ENCODE peak calls at places on chromosomes 7 and 10, in four cellular contexts. F, C, P and D are unnamed samples.

GRCh38 chr10:93272884-93273675 is 199.4 kb downstream of the CYP26A1 start:
- DNase-seq in F (no peak), C (no peak), P (no peak), D (no peak)

GRCh38 chr7:33447980-33448379 is 318.6 kb downstream of the BBS9 start:
- DNase-seq in F (no peak), C (no peak), P (no peak), D (no peak)

GRCh38 chr10:72455889-72456588 is 101.3 kb upstream of the DNAJB12 start:
- DNase-seq in F (no peak), C (no peak), P (no peak), D (no peak)

GRCh38 chr10:46223064-46223480 is 63.7 kb upstream of the ANTXRL start:
- DNase-seq in F (no peak), C (no peak), P (peak; percentile 35), D (no peak)

GRCh38 chr7:130079846-130080394 is 9.6 kb downstream of the KLHDC10 start:
- DNase-seq in F (no peak), C (no peak), P (no peak), D (no peak)

GRCh38 chr10:28681345-28681763 is 4.0 kb downstream of the BAMBI start:
- DNase-seq in F (no peak), C (no peak), P (no peak), D (no peak)

GRCh38 chr10:126101744-126102143 is 205.4 kb downstream of the FANK1 start:
- DNase-seq in F (no peak), C (peak; percentile 2), P (no peak), D (no peak)

GRCh38 chr7:35366167-35367155 is 112.6 kb upstream of the TBX20 start:
- DNase-seq in F (no peak), C (no peak), P (peak; percentile 11), D (no peak)

GRCh38 chr10:91636892-91637291 is 4.0 kb upstream of the PPP1R3C start:
- DNase-seq in F (no peak), C (no peak), P (no peak), D (no peak)

GRCh38 chr10:78851652-78852051 is 217.1 kb upstream of the ZMIZ1 start:
- DNase-seq in F (no peak), C (no peak), P (no peak), D (no peak)

GRCh38 chr10:131998845-131999681 is 17.3 kb upstream of the BNIP3 start:
- DNase-seq in F (peak; percentile 24), C (no peak), P (peak; percentile 52), D (no peak)

GRCh38 chr7:96823274-96823673 is 113.6 kb upstream of the SEM1 start:
- DNase-seq in F (no peak), C (no peak), P (no peak), D (no peak)

GRCh38 chr10:5743736-5744135 is 59.1 kb downstream of the TASOR2 start:
- DNase-seq in F (no peak), C (no peak), P (no peak), D (no peak)

GRCh38 chr10:126199221-126199998 is 188.9 kb downstream of the ADAM12 start:
- DNase-seq in F (no peak), C (no peak), P (peak; percentile 70), D (peak; percentile 50)

GRCh38 chr10:111650088-111650487 is 533.5 kb downstream of the GPAM start:
- DNase-seq in F (no peak), C (no peak), P (no peak), D (no peak)

GRCh38 chr7:36823353-36823752 is 99.1 kb upstream of the AOAH start:
- DNase-seq in F (no peak), C (no peak), P (no peak), D (no peak)

GRCh38 chr10:50325449-50326188 is 74.3 kb upstream of the ASAH2 start:
- DNase-seq in F (no peak), C (no peak), P (peak; percentile 92), D (no peak)

GRCh38 chr7:22931011-22931410 is 82.9 kb downstream of the HYCC1 start:
- DNase-seq in F (no peak), C (no peak), P (no peak), D (no peak)

GRCh38 chr10:1050555-1050954 is 1.6 kb upstream of the IDI1 start:
- DNase-seq in F (peak; percentile 75), C (no peak), P (peak; percentile 46), D (no peak)

GRCh38 chr10:42544945-42545344 is 93.4 kb downstream of the ZNF33B start:
- DNase-seq in F (no peak), C (no peak), P (no peak), D (no peak)

GRCh38 chr10:61750943-61751471 is 88.3 kb downstream of the CABCOCO1 start:
- DNase-seq in F (peak; percentile 74), C (peak; percentile 27), P (peak; percentile 93), D (peak; percentile 81)

GRCh38 chr10:123038782-123039631 is 30.2 kb downstream of the ACADSB start:
- DNase-seq in F (peak; percentile 29), C (no peak), P (no peak), D (no peak)

GRCh38 chr10:123034332-123034731 is 25.5 kb downstream of the ACADSB start:
- DNase-seq in F (peak; percentile 21), C (no peak), P (no peak), D (no peak)

GRCh38 chr10:123031124-123031523 is 22.3 kb downstream of the ACADSB start:
- DNase-seq in F (no peak), C (no peak), P (no peak), D (no peak)

GRCh38 chr10:123039632-123039930 is 30.8 kb downstream of the ACADSB start:
- DNase-seq in F (no peak), C (no peak), P (no peak), D (no peak)

GRCh38 chr10:123035467-123036086 is 26.8 kb downstream of the ACADSB start:
- DNase-seq in F (peak; percentile 62), C (no peak), P (no peak), D (no peak)
- TF ChIP-seq FOXM1 in F (no peak), C (no peak), P (no peak), D (no peak)

GRCh38 chr10:63866747-63867140 is 345.5 kb downstream of the REEP3 start:
- DNase-seq in F (peak; percentile 3), C (no peak), P (peak; percentile 10), D (peak; percentile 22)
- TF ChIP-seq BHLHE40 in F (no peak), C (no peak), P (no peak), D (no peak)

GRCh38 chr10:33276282-33276923 is 58.1 kb downstream of the NRP1 start:
- DNase-seq in F (no peak), C (no peak), P (no peak), D (no peak)

GRCh38 chr10:33279791-33280190 is 54.7 kb downstream of the NRP1 start:
- DNase-seq in F (no peak), C (no peak), P (no peak), D (no peak)

GRCh38 chr10:33277135-33277536 is 57.3 kb downstream of the NRP1 start:
- DNase-seq in F (no peak), C (no peak), P (no peak), D (no peak)

GRCh38 chr10:33279276-33279675 is 55.2 kb downstream of the NRP1 start:
- DNase-seq in F (no peak), C (no peak), P (no peak), D (no peak)

GRCh38 chr10:33280217-33280616 is 54.2 kb downstream of the NRP1 start:
- DNase-seq in F (no peak), C (no peak), P (no peak), D (no peak)
- TF ChIP-seq FOXM1 in F (no peak), C (no peak), P (no peak), D (no peak)

GRCh38 chr7:91288208-91288824 is 24.1 kb downstream of the FZD1 start:
- DNase-seq in F (peak; percentile 16), C (no peak), P (peak; percentile 81), D (peak; percentile 34)
- TF ChIP-seq BHLHE40 in F (no peak), C (no peak), P (no peak), D (no peak)

GRCh38 chr7:151756076-151756731 is 120.7 kb downstream of the PRKAG2 start:
- DNase-seq in F (no peak), C (no peak), P (peak; percentile 17), D (no peak)
- TF ChIP-seq FOXM1 in F (no peak), C (no peak), P (no peak), D (no peak)

GRCh38 chr7:149766215-149766614 is 7.2 kb downstream of the ZNF467 start:
- DNase-seq in F (no peak), C (no peak), P (no peak), D (no peak)

GRCh38 chr7:149765399-149766121 is 7.8 kb downstream of the ZNF467 start:
- DNase-seq in F (no peak), C (no peak), P (no peak), D (no peak)

GRCh38 chr7:149763563-149764240 is 9.7 kb downstream of the ZNF467 start:
- DNase-seq in F (no peak), C (no peak), P (no peak), D (no peak)

GRCh38 chr7:149762610-149763009 is 10.8 kb downstream of the ZNF467 start:
- DNase-seq in F (no peak), C (no peak), P (no peak), D (no peak)

DNA sequence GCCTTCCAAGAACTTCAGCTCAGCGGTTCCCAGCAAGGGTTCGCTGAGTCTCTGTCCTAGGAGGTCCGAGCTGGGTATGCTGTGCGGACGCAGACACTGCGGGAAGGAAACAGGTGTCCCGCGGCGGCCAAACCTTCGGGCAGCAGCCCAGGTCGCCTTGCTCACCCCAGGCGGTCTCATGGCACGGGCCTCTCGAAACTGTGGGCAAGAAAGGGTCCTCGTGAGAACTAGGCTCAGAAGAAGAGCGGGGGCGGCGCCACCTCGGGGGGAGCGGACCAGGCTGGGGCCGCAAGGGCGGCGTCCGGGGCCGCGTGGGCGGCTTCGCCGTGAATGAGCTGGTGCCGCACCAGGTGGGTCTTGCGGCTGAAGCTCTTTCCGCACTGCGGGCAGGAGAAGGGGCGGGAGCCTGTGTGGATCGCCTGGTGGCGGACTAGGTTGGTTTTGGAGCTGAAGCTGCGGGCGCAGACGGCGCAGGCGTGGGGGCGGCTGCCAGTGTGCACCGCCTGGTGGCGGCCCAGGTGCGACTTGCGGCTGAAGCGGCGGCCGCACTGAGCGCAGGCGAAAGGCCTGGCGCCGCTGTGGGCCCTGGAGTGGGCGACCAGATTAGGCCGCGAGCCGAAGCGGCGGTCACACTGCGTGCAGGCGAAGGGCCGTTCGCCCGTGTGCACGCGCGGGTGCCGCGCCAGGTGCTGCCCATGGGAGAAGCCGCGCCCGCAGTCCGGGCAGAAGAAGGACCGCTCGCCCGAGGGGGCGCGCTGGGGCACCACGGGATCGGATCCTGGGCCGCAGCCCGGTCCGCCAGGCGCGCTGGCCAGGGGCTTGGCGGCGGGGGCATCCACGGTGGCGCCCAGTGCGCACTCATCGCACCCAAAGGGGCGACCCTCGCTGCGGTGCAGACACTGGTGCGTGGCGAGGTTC is 8.6 kb downstream of the ZNF467 start:
- DNase-seq in F (no peak), C (no peak), P (no peak), D (no peak)
- TF ChIP-seq BHLHE40 in F (no peak), C (no peak), P (no peak), D (no peak)

GRCh38 chr7:108109216-108109908 is 20.8 kb downstream of the LAMB4 start:
- DNase-seq in F (peak; percentile 34), C (no peak), P (no peak), D (no peak)
- TF ChIP-seq FOXM1 in F (no peak), C (no peak), P (no peak), D (no peak)

DNA sequence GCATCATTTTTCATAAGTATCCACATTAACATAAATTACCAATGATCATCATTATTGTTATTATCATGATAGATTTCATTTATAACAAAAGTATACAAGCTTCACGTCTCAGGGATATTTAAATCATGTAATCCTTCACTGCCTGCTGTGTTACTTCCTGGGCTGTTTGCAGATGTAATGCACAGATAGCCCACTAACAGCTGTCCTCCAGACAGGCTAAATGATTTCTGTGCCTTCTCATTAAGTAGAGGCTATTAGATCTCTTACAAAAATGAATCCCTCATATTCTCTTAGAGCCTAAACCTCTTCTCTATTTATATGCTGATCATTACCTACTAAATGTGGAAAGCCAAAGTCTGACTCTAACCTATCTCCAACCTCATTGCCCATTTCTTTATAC is 9.3 kb downstream of the PCLO start:
- DNase-seq in F (no peak), C (no peak), P (no peak), D (no peak)
- TF ChIP-seq BHLHE40 in F (no peak), C (no peak), P (no peak), D (no peak)